ENCODE peak calls at places on chromosomes 16 and 17, in eight cellular contexts. B is GM19239, D is LoVo, V is GM06990, K is RPMI7951, A is T-helper 9 cell, G is substantia nigra, I is NCI-H446. N is an unnamed sample.

GRCh38 chr16:66898207-66898606 is 17.9 kb downstream of the PDP2 start:
- DNase-seq in B (no peak), K (peak), A (no peak), D (no peak), I (peak), G (no peak), V (no peak), N (no peak)

GRCh38 chr16:68447721-68448359 is 468 bp downstream of the SMPD3 start:
- DNase-seq in V (no peak), D (no peak), I (no peak), A (no peak), K (no peak), B (no peak), G (no peak), N (no peak)

GRCh38 chr16:6682142-6682811 is 650.4 kb upstream of the RBFOX1 start:
- DNase-seq in K (peak), B (peak), A (no peak), I (no peak), V (no peak), G (no peak), D (peak), N (peak)

GRCh38 chr16:27317320-27317719 is 3.5 kb downstream of the IL4R start:
- DNase-seq in A (no peak), G (no peak), K (no peak), V (no peak), I (no peak), D (no peak), B (no peak), N (no peak)

GRCh38 chr17:64139542-64139941 is 9.6 kb upstream of the ERN1 start:
- DNase-seq in B (no peak), I (no peak), G (no peak), D (no peak), K (no peak), A (no peak), V (no peak), N (no peak)

GRCh38 chr17:71409712-71410111 is 711.1 kb upstream of the SOX9 start:
- DNase-seq in D (peak), B (no peak), G (no peak), K (peak), I (peak), A (no peak), V (no peak), N (no peak)

GRCh38 chr17:1779571-1780074 is 17.8 kb downstream of the SERPINF1 start:
- DNase-seq in V (no peak), D (peak), K (peak), G (no peak), A (no peak), B (no peak), I (no peak), N (no peak)

GRCh38 chr17:35786941-35787432 is 8.5 kb downstream of the MMP28 start:
- DNase-seq in V (no peak), K (no peak), I (no peak), G (no peak), D (no peak), B (no peak), A (no peak), N (no peak)

GRCh38 chr17:35752471-35752870 is 568 bp downstream of the GAS2L2 start:
- DNase-seq in V (no peak), K (no peak), I (no peak), D (no peak), B (no peak), G (no peak), A (no peak), N (no peak)

GRCh38 chr17:77473615-77474226 is 333.0 kb downstream of the SEC14L1 start:
- DNase-seq in I (no peak), D (no peak), B (no peak), V (no peak), K (no peak), G (no peak), A (no peak), N (no peak)

GRCh38 chr16:4677994-4678393 is 15.4 kb upstream of the NUDT16L1 start:
- DNase-seq in D (no peak), G (no peak), K (no peak), A (no peak), B (no peak), I (no peak), V (no peak), N (no peak)

GRCh38 chr17:43849116-43849515 is 2.1 kb downstream of the CD300LG start:
- DNase-seq in A (no peak), I (no peak), V (no peak), K (no peak), D (no peak), G (no peak), B (no peak), N (no peak)

GRCh38 chr16:86294535-86294934 is 215.8 kb upstream of the FOXF1 start:
- DNase-seq in B (no peak), D (no peak), K (no peak), A (no peak), G (no peak), I (no peak), V (no peak), N (no peak)

GRCh38 chr17:67532326-67532871 is 155.3 kb downstream of the PITPNC1 start:
- DNase-seq in K (no peak), V (no peak), B (no peak), I (peak), G (no peak), D (no peak), A (no peak), N (no peak)

GRCh38 chr17:81520021-81520894 is 7.7 kb upstream of the ACTG1 start:
- DNase-seq in B (no peak), G (no peak), I (no peak), V (peak), A (no peak), K (no peak), D (no peak), N (no peak)

GRCh38 chr17:60678118-60678444 is 430 bp downstream of the BCAS3 start:
- DNase-seq in B (no peak), V (no peak), G (no peak), I (no peak), A (peak), K (no peak), D (peak), N (peak)

GRCh38 chr16:64416232-64417010 is 705.4 kb downstream of the CDH11 start:
- DNase-seq in B (no peak), G (no peak), I (peak), D (no peak), V (no peak), A (no peak), K (peak), N (no peak)

GRCh38 chr16:54938351-54939346 is 8.0 kb downstream of the IRX5 start:
- DNase-seq in V (no peak), B (no peak), D (no peak), G (no peak), A (no peak), K (no peak), I (no peak), N (no peak)

GRCh38 chr16:69916445-69916844 is 34.7 kb upstream of the CLEC18A start:
- DNase-seq in V (no peak), I (no peak), D (no peak), K (no peak), A (no peak), B (no peak), G (no peak), N (no peak)